ENCODE peak calls at places on chromosomes 1 and 21, in eight cellular contexts. S is neural progenitor cell; P is lung microvascular endothelial cell; K is stimulated activated CD4-positive, alpha-beta T cell treated with anti-CD3 and anti-CD28 coated beads, Interleukin-1b, Interleukin-23, amount 100 ng/mL, for 24 hours; W is heart right ventricle; J is nephron progenitor cell; T is EL; E is stromal cell of bone marrow. G is an unnamed sample.

GRCh38 chr21:15531986-15532385 is 197.8 kb upstream of the USP25 start:
- DNase-seq in W (no peak), P (no peak), T (no peak), S (no peak), K (no peak), E (no peak), J (no peak), G (no peak)

GRCh38 chr1:81430236-81430635 is 370.5 kb upstream of the ADGRL2 start:
- DNase-seq in J (no peak), P (no peak), W (no peak), T (no peak), E (no peak), K (no peak), S (no peak), G (no peak)

GRCh38 chr1:24905979-24906720 is 23.9 kb downstream of the RUNX3 start:
- DNase-seq in J (no peak), T (no peak), K (no peak), W (no peak), E (no peak), P (no peak), S (no peak), G (no peak)

GRCh38 chr1:239993333-239993732 is 98.3 kb upstream of the FMN2 start:
- DNase-seq in E (no peak), T (no peak), J (no peak), S (no peak), K (no peak), P (no peak), W (no peak), G (no peak)

GRCh38 chr21:25664462-25665070 is 25.5 kb downstream of the JAM2 start:
- DNase-seq in S (no peak), E (no peak), J (no peak), P (no peak), W (no peak), T (no peak), K (no peak), G (no peak)

GRCh38 chr1:97314685-97315084 is 593.1 kb downstream of the PTBP2 start:
- DNase-seq in S (no peak), T (no peak), P (no peak), K (no peak), W (no peak), J (no peak), E (no peak), G (no peak)

GRCh38 chr1:240099329-240099728 is 7.6 kb downstream of the FMN2 start:
- DNase-seq in K (no peak), E (no peak), T (no peak), P (no peak), S (no peak), W (no peak), J (no peak), G (no peak)

GRCh38 chr21:43598416-43599120 is 60.7 kb downstream of the HSF2BP start:
- DNase-seq in T (peak; percentile 93), W (no peak), E (no peak), K (no peak), S (no peak), J (no peak), P (no peak), G (no peak)

GRCh38 chr1:247054992-247055415 is 23.6 kb downstream of the ZNF670 start:
- DNase-seq in S (no peak), W (no peak), T (peak; percentile 13), E (no peak), P (peak; percentile 76), K (no peak), J (no peak), G (no peak)

GRCh38 chr1:10396870-10397269 is 2.0 kb upstream of the PGD start:
- DNase-seq in T (no peak), S (no peak), K (no peak), P (no peak), W (no peak), J (no peak), E (no peak), G (no peak)

GRCh38 chr1:3170566-3171453 is 101.8 kb downstream of the PRDM16 start:
- DNase-seq in E (peak; percentile 9), P (no peak), K (no peak), W (peak; percentile 87), T (no peak), J (peak; percentile 60), S (peak; percentile 62), G (peak; percentile 89)

GRCh38 chr1:227883073-227883520 is 64.6 kb downstream of the WNT9A start:
- DNase-seq in S (no peak), P (no peak), W (no peak), K (no peak), E (no peak), J (no peak), T (no peak), G (no peak)

G was measured in left kidney.